ENCODE peak calls at places on chromosomes 13 and 19, in four cellular contexts. V is effector memory CD4-positive, alpha-beta T cell; Y is neural progenitor cell; E is fibroblast of lung. U is an unnamed sample.

GRCh38 chr19:33767898-33768413 is 28.7 kb upstream of the KCTD15 start:
- DNase-seq in Y (peak; percentile 92), E (peak; percentile 19), V (no peak), U (no peak)

GRCh38 chr13:80082396-80083096 is 258.4 kb downstream of the SPRY2 start:
- DNase-seq in V (no peak), E (peak; percentile 20), Y (no peak), U (no peak)

GRCh38 chr13:109704771-109705628 is 81.4 kb downstream of the IRS2 start:
- DNase-seq in E (peak; percentile 32), V (no peak), Y (no peak), U (no peak)

GRCh38 chr13:100721885-100722512 is 47.4 kb upstream of the TMTC4 start:
- DNase-seq in E (peak; percentile 54), Y (peak; percentile 66), V (peak; percentile 17), U (peak; percentile 22)

GRCh38 chr19:1104452-1105216 is 840 bp downstream of the GPX4 start:
- DNase-seq in V (peak; percentile 71), E (peak; percentile 70), Y (peak; percentile 92), U (peak; percentile 76)

GRCh38 chr19:49196527-49197240 is 39.1 kb downstream of the TRPM4 start:
- DNase-seq in Y (no peak), V (no peak), E (no peak), U (no peak)

GRCh38 chr19:34345934-34346333 is 19.1 kb upstream of the GPI start:
- DNase-seq in E (peak; percentile 63), Y (peak; percentile 83), V (peak; percentile 45), U (peak; percentile 60)

GRCh38 chr13:40789275-40790231 is at the start of gene SLC25A15:
- DNase-seq in Y (peak; percentile 90), V (peak; percentile 66), E (peak; percentile 79), U (peak; percentile 72)

GRCh38 chr13:23828866-23829265 is 60.3 kb downstream of the MIPEP start:
- DNase-seq in Y (no peak), V (no peak), E (peak; percentile 33), U (no peak)

GRCh38 chr13:75636339-75637095 is 387 bp downstream of the LMO7 start:
- DNase-seq in E (peak; percentile 39), Y (peak; percentile 61), V (peak; percentile 23), U (peak; percentile 62)

GRCh38 chr13:41284512-41285288 is 21.3 kb upstream of the MTRF1 start:
- DNase-seq in V (no peak), Y (no peak), E (peak; percentile 48), U (no peak)

GRCh38 chr13:107576430-107576829 is 638.9 kb downstream of the LIG4 start:
- DNase-seq in V (no peak), E (no peak), Y (no peak), U (no peak)

GRCh38 chr19:7979559-7979958 is 25.9 kb downstream of the ELAVL1 start:
- DNase-seq in E (no peak), Y (no peak), V (no peak), U (no peak)

GRCh38 chr13:38783992-38784875 is 97.4 kb downstream of the FREM2 start:
- DNase-seq in E (no peak), V (no peak), Y (no peak), U (no peak)

GRCh38 chr13:87527036-87527435 is 144.1 kb upstream of the SLITRK5 start:
- DNase-seq in V (no peak), Y (peak; percentile 9), E (no peak), U (no peak)

GRCh38 chr19:3061214-3062161 is 807 bp downstream of the TLE5 start:
- DNase-seq in Y (no peak), V (peak; percentile 60), E (peak; percentile 53), U (peak; percentile 91)

GRCh38 chr19:43780706-43781525 is at the start of gene KCNN4:
- DNase-seq in E (peak; percentile 54), Y (no peak), V (peak; percentile 34), U (peak; percentile 45)

GRCh38 chr19:46133101-46133627 is 8.7 kb upstream of the IGFL3 start:
- DNase-seq in V (no peak), Y (peak; percentile 83), E (peak; percentile 96), U (no peak)

GRCh38 chr19:41999071-41999877 is 5.2 kb upstream of the ATP1A3 start:
- DNase-seq in Y (peak; percentile 76), V (no peak), E (no peak), U (no peak)
- H3K27me3 ChIP-seq in Y (peaks cover 80% of the 10 kb centered on the region), V (peaks cover 32% of the 10 kb centered on the region), E (peaks cover 32% of the 10 kb centered on the region), U (peaks cover 50% of the 10 kb centered on the region)

GRCh38 chr13:69706807-69707206 is 400.8 kb upstream of the ATXN8OS start:
- DNase-seq in Y (no peak), V (no peak), E (no peak), U (no peak)
- H3K27me3 ChIP-seq in Y (no peaks in the 10 kb centered on the region), V (no peaks in the 10 kb centered on the region), E (no peaks in the 10 kb centered on the region), U (no peaks in the 10 kb centered on the region)

GRCh38 chr19:18794692-18795091 is 3.6 kb upstream of the COMP start:
- DNase-seq in V (no peak), Y (no peak), E (no peak), U (no peak)

GRCh38 chr19:18793144-18794028 is 2.3 kb upstream of the COMP start:
- DNase-seq in Y (no peak), V (no peak), E (no peak), U (no peak)

GRCh38 chr19:18795540-18795939 is 4.4 kb upstream of the COMP start:
- DNase-seq in Y (peak; percentile 64), E (no peak), V (no peak), U (no peak)

GRCh38 chr19:18792661-18793060 is 1.6 kb upstream of the COMP start:
- DNase-seq in E (no peak), V (no peak), Y (no peak), U (no peak)

DNA sequence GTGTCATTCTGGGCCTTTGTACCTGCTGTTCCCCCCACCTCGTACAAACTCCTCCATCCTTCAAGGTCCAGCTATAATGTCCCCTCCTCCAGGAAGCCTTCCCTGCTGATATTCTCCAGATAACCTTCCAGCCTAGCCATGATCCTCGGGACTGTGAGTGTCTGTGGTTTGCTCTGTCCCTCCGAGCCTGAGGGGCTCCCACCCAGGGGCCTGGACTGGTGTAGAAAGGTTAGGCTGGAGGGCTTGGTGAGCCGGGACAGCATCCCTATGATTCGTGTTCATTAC is 2.9 kb upstream of the COMP start:
- DNase-seq in E (no peak), Y (no peak), V (no peak), U (no peak)
- H3K27me3 ChIP-seq in E (peaks cover 38% of the 10 kb centered on the region), Y (peaks cover 100% of the 10 kb centered on the region), V (peaks cover 38% of the 10 kb centered on the region), U (peaks cover 27% of the 10 kb centered on the region)

GRCh38 chr13:113794086-113794485 is 35.1 kb downstream of the TMEM255B start:
- DNase-seq in E (no peak), V (no peak), Y (no peak), U (no peak)
- H3K27me3 ChIP-seq in E (no peaks in the 10 kb centered on the region), V (no peaks in the 10 kb centered on the region), Y (no peaks in the 10 kb centered on the region), U (no peaks in the 10 kb centered on the region)

GRCh38 chr19:28932446-28932845 is 280.5 kb downstream of the UQCRFS1 start:
- DNase-seq in V (no peak), E (no peak), Y (no peak), U (no peak)
- H3K27me3 ChIP-seq in V (no peaks in the 10 kb centered on the region), E (no peaks in the 10 kb centered on the region), Y (no peaks in the 10 kb centered on the region), U (no peaks in the 10 kb centered on the region)

U was measured in CD8-positive, alpha-beta memory T cell.